ENCODE peak calls at places on chromosome 4, in eight cellular contexts. V, X, D, G, O, N, Z and C are unnamed samples. For H3K27me3, the result is how much of the 10 kb centered on the place peaks cover.

GRCh38 chr4:15963568-15963967 is 593 bp upstream of the FGFBP2 start:
- DNase-seq in D (no peak), X (no peak), Z (no peak), V (no peak), N (no peak), G (no peak), O (no peak), C (no peak)

GRCh38 chr4:80839792-80840191 is 190.7 kb upstream of the BMP3 start:
- DNase-seq in V (no peak), Z (no peak), O (no peak), D (no peak), N (no peak), X (no peak), G (no peak), C (no peak)

GRCh38 chr4:106982711-106983211 is 53.4 kb downstream of the DKK2 start:
- DNase-seq in O (no peak), G (no peak), X (no peak), V (no peak), N (no peak), D (no peak), Z (no peak), C (no peak)

GRCh38 chr4:25913851-25914669 is at the start of gene SMIM20:
- DNase-seq in O (peak), Z (peak), N (peak), X (peak), D (peak), G (peak), V (peak), C (peak)

GRCh38 chr4:1205641-1206298 is 33.4 kb upstream of the SPON2 start:
- DNase-seq in X (no peak), N (no peak), Z (peak), V (no peak), O (no peak), G (peak), D (peak), C (no peak)

GRCh38 chr4:87679449-87680169 is 29.5 kb downstream of the DMP1 start:
- DNase-seq in X (peak), N (peak), D (no peak), O (peak), Z (peak), G (peak), V (peak), C (no peak)

GRCh38 chr4:52250124-52250523 is 199.0 kb downstream of the SPATA18 start:
- DNase-seq in D (peak), N (no peak), Z (peak), O (peak), V (no peak), X (no peak), G (peak), C (no peak)

GRCh38 chr4:185127021-185127925 is 15.8 kb upstream of the SLC25A4 start:
- DNase-seq in X (no peak), G (no peak), N (no peak), O (peak), V (no peak), D (no peak), Z (peak), C (no peak)

GRCh38 chr4:89316187-89316586 is 8.6 kb upstream of the GPRIN3 start:
- DNase-seq in O (peak), X (no peak), D (no peak), V (no peak), G (no peak), N (no peak), Z (no peak), C (no peak)

GRCh38 chr4:44118971-44119680 is 329.5 kb downstream of the KCTD8 start:
- DNase-seq in X (no peak), N (no peak), V (no peak), G (no peak), Z (no peak), D (no peak), O (no peak), C (no peak)

GRCh38 chr4:19005211-19005610 is 983.7 kb upstream of the LCORL start:
- DNase-seq in V (no peak), N (no peak), Z (no peak), O (peak), G (no peak), X (no peak), D (no peak), C (no peak)

GRCh38 chr4:101287332-101287731 is 60.0 kb downstream of the PPP3CA start:
- DNase-seq in X (no peak), D (no peak), N (no peak), V (no peak), G (no peak), O (peak), Z (no peak), C (no peak)

GRCh38 chr4:101286663-101287062 is 60.7 kb downstream of the PPP3CA start:
- DNase-seq in X (no peak), G (no peak), Z (no peak), V (no peak), D (no peak), N (no peak), O (no peak), C (no peak)

GRCh38 chr4:101283436-101283835 is 63.9 kb downstream of the PPP3CA start:
- DNase-seq in V (no peak), G (no peak), N (no peak), X (no peak), D (no peak), O (no peak), Z (no peak), C (no peak)

GRCh38 chr4:101284546-101284945 is 62.8 kb downstream of the PPP3CA start:
- DNase-seq in N (no peak), O (peak), Z (no peak), V (no peak), X (no peak), D (no peak), G (no peak), C (no peak)

DNA sequence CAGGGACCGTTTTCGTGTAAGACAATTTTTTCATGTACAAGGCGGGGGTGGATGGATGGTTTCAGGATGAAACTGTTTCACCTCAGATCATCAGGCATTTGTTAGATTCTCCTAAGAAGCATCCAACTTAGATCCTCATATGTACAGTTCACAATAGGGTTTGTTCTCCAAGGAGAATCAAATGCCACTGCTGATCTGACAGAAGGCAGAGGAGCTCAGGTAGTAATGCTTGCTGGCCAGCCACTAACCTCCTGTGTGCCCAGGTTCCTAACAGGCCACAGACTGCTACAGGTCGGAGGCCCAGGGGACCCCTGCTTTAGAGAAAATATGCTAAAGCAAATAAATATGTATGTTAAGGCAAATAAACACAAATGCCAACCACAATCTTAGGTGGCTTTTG is 61.3 kb downstream of the PPP3CA start:
- DNase-seq in O (no peak), X (no peak), Z (no peak), V (no peak), N (no peak), D (no peak), G (no peak), C (no peak)
- H3K27me3 ChIP-seq in O (under half), X (under half), Z (under half), V (under half), N (under half), D (under half), G (under half), C (under half)

GRCh38 chr4:94763005-94763404 is 5.2 kb downstream of the BMPR1B start:
- DNase-seq in Z (no peak), O (no peak), N (no peak), G (no peak), V (no peak), D (no peak), X (no peak), C (no peak)

GRCh38 chr4:94763500-94763899 is 5.7 kb downstream of the BMPR1B start:
- DNase-seq in X (no peak), Z (no peak), G (no peak), N (no peak), O (no peak), D (no peak), V (no peak), C (no peak)

GRCh38 chr4:94765174-94765573 is 7.4 kb downstream of the BMPR1B start:
- DNase-seq in O (no peak), X (no peak), Z (no peak), D (no peak), G (no peak), V (no peak), N (no peak), C (no peak)

GRCh38 chr4:94765653-94766052 is 7.9 kb downstream of the BMPR1B start:
- DNase-seq in O (no peak), N (no peak), G (no peak), Z (no peak), X (no peak), D (no peak), V (no peak), C (no peak)

GRCh38 chr4:94764069-94764468 is 6.3 kb downstream of the BMPR1B start:
- DNase-seq in Z (no peak), N (no peak), D (no peak), X (no peak), V (no peak), G (no peak), O (no peak), C (no peak)
- H3K27me3 ChIP-seq in Z (under half), N (under half), D (under half), X (under half), V (under half), G (under half), O (under half), C (under half)

GRCh38 chr4:8586671-8587468 is 5.7 kb upstream of the CPZ start:
- DNase-seq in D (no peak), O (no peak), G (no peak), N (no peak), X (no peak), V (no peak), Z (no peak), C (no peak)
- H3K27me3 ChIP-seq in D (under half), O (under half), G (under half), N (under half), X (under half), V (under half), Z (under half), C (under half)

GRCh38 chr4:76902233-76902890 is 4.4 kb upstream of the SOWAHB start:
- DNase-seq in D (peak), Z (no peak), X (no peak), G (no peak), O (no peak), V (no peak), N (no peak), C (no peak)
- H3K27me3 ChIP-seq in D (under half), Z (under half), X (under half), G (under half), O (under half), V (under half), N (under half), C (under half)

GRCh38 chr4:6568689-6569332 is 6.2 kb upstream of the MAN2B2 start:
- DNase-seq in X (no peak), G (no peak), N (no peak), V (no peak), D (no peak), Z (no peak), O (peak), C (no peak)
- H3K27me3 ChIP-seq in X (under half), G (under half), N (under half), V (under half), D (under half), Z (under half), O (under half), C (under half)

GRCh38 chr4:6071191-6071958 is 53.1 kb upstream of the C4orf50 start:
- DNase-seq in N (no peak), V (no peak), G (no peak), D (no peak), Z (no peak), X (no peak), O (no peak), C (no peak)
- H3K27me3 ChIP-seq in N (under half), V (under half), G (under half), D (under half), Z (under half), X (under half), O (under half), C (under half)

DNA sequence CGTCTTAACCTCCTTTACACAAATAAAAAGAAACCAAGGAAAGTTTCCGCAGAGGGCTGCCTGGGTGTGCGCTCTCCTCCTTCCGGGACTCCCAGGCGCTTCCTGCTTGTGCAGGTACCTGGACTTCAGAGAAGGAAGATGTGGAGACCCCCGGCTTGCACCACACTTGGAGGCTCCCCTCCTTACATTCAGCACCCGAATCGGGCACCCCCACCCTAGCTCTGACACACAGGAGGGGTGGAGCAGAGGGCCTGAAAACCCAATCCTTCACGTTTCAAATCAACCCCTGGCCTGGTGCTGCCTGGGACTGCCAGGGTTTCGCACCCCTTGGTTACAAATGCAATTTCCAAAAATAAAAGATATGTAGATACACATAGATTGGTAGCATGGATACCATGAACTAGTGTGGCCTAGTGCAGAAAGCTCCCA is 3.1 kb downstream of the NKX3-2 start:
- DNase-seq in D (no peak), Z (no peak), V (no peak), O (no peak), X (no peak), G (no peak), N (no peak), C (no peak)
- H3K27me3 ChIP-seq in D (half or more), Z (under half), V (under half), O (half or more), X (under half), G (half or more), N (half or more), C (under half)

GRCh38 chr4:120096508-120097297 is 30.1 kb upstream of the MAD2L1 start:
- DNase-seq in N (no peak), Z (no peak), G (no peak), D (no peak), X (no peak), V (no peak), O (no peak), C (no peak)
- H3K27me3 ChIP-seq in N (under half), Z (under half), G (under half), D (under half), X (under half), V (under half), O (under half), C (under half)

GRCh38 chr4:110619401-110620247 is 3.3 kb downstream of the PITX2 start:
- DNase-seq in O (no peak), X (no peak), G (no peak), Z (no peak), V (no peak), N (no peak), D (no peak), C (no peak)
- H3K27me3 ChIP-seq in O (half or more), X (under half), G (half or more), Z (under half), V (half or more), N (half or more), D (half or more), C (under half)